ENCODE peak calls at places on chromosomes 1 and 21, in four cellular contexts. I is EL; G is Calu3; A is activated CD4-positive, alpha-beta T cell treated with anti-CD3 and anti-CD28 coated beads, Interleukin-2, amount 50 U/mL, for 1 hour. T is an unnamed sample.

GRCh38 chr1:16043521-16043920 is at the start of gene CLCNKB:
- DNase-seq in I (no peak), G (no peak), A (no peak), T (no peak)

GRCh38 chr1:61253059-61253735 is 170.8 kb downstream of the NFIA start:
- DNase-seq in A (no peak), I (peak), G (peak), T (peak)

GRCh38 chr21:32537569-32537881 is 47.8 kb downstream of the TCP10L start:
- DNase-seq in G (no peak), I (no peak), A (no peak), T (no peak)

GRCh38 chr1:214445201-214445600 is 106.2 kb downstream of the PTPN14 start:
- DNase-seq in G (no peak), I (peak), A (no peak), T (peak)

GRCh38 chr1:224203243-224204016 is 20.4 kb downstream of the DEGS1 start:
- DNase-seq in G (peak), I (peak), A (no peak), T (peak)

GRCh38 chr21:38987551-38988210 is 182.0 kb downstream of the ETS2 start:
- DNase-seq in A (no peak), I (no peak), G (no peak), T (no peak)

GRCh38 chr1:11856698-11857097 is 2.0 kb downstream of the NPPB start:
- DNase-seq in G (no peak), A (no peak), I (no peak), T (no peak)

GRCh38 chr1:26159113-26160039 is 497 bp downstream of the FAM110D start:
- DNase-seq in A (no peak), G (no peak), I (no peak), T (no peak)

GRCh38 chr1:228304225-228304624 is 96.4 kb downstream of the OBSCN start:
- DNase-seq in I (no peak), G (no peak), A (no peak), T (no peak)

GRCh38 chr21:14358775-14359174 is 24.2 kb downstream of the HSPA13 start:
- DNase-seq in I (no peak), A (no peak), G (no peak), T (no peak)

GRCh38 chr1:10899490-10900264 is 103.2 kb upstream of the CASZ1 start:
- DNase-seq in G (no peak), A (no peak), I (no peak), T (no peak)

GRCh38 chr1:152034654-152035405 is 2.0 kb downstream of the S100A11 start:
- DNase-seq in I (peak), G (peak), A (peak), T (peak)

GRCh38 chr1:162349635-162350330 is 26.9 kb downstream of the SPATA46 start:
- DNase-seq in A (no peak), I (peak), G (peak), T (peak)

GRCh38 chr1:208565761-208566440 is 321.7 kb upstream of the PLXNA2 start:
- DNase-seq in I (no peak), A (no peak), G (no peak), T (no peak)

GRCh38 chr1:79777481-79778219 is 771.1 kb upstream of the ADGRL4 start:
- DNase-seq in A (no peak), I (no peak), G (no peak), T (no peak)

GRCh38 chr1:220013497-220013896 is 32.8 kb downstream of the EPRS1 start:
- DNase-seq in G (no peak), I (peak), A (no peak), T (no peak)

GRCh38 chr1:19007491-19008441 is 51.3 kb upstream of the IFFO2 start:
- DNase-seq in A (no peak), G (peak), I (no peak), T (peak)

T was measured in PC-9.